ENCODE peak calls at places on chromosomes 1 and 21, in four cellular contexts. G is GM23338, O is DND-41, Y is IMR-90. X is an unnamed sample.

GRCh38 chr21:21101911-21102310 is 103.7 kb downstream of the NCAM2 start:
- DNase-seq in Y (peak; percentile 85), O (peak; percentile 27), G (peak; percentile 76), X (no peak)

GRCh38 chr1:1308756-1309524 is 543 bp downstream of the PUSL1 start:
- DNase-seq in G (peak; percentile 63), Y (no peak), O (no peak), X (peak; percentile 47)

GRCh38 chr1:8938232-8939117 is 7.2 kb upstream of the CA6 start:
- DNase-seq in Y (peak; percentile 33), G (peak; percentile 28), O (peak; percentile 31), X (peak; percentile 16)

GRCh38 chr21:17387030-17387617 is 125.7 kb upstream of the CXADR start:
- DNase-seq in Y (peak; percentile 59), G (peak; percentile 89), O (peak; percentile 41), X (peak; percentile 87)

GRCh38 chr1:50422946-50423669 is at the start of gene DMRTA2:
- DNase-seq in G (peak; percentile 84), Y (no peak), O (no peak), X (no peak)

GRCh38 chr1:205141236-205142104 is 19.7 kb upstream of the RBBP5 start:
- DNase-seq in Y (peak; percentile 86), O (peak; percentile 76), G (peak; percentile 93), X (peak; percentile 85)

GRCh38 chr1:198179556-198179981 is 22.8 kb downstream of the NEK7 start:
- DNase-seq in Y (peak; percentile 74), O (peak; percentile 77), G (no peak), X (no peak)

GRCh38 chr1:224730540-224730939 is 114.4 kb downstream of the CNIH3 start:
- DNase-seq in O (no peak), Y (no peak), G (no peak), X (no peak)

GRCh38 chr1:9317591-9318331 is 25.1 kb downstream of the SPSB1 start:
- DNase-seq in G (no peak), Y (peak; percentile 74), O (no peak), X (no peak)

GRCh38 chr1:10734900-10735602 is 61.4 kb downstream of the CASZ1 start:
- DNase-seq in G (peak; percentile 60), Y (no peak), O (no peak), X (no peak)

GRCh38 chr1:228168563-228169270 is 3.1 kb downstream of the IBA57 start:
- DNase-seq in Y (no peak), G (no peak), O (no peak), X (no peak)

DNA sequence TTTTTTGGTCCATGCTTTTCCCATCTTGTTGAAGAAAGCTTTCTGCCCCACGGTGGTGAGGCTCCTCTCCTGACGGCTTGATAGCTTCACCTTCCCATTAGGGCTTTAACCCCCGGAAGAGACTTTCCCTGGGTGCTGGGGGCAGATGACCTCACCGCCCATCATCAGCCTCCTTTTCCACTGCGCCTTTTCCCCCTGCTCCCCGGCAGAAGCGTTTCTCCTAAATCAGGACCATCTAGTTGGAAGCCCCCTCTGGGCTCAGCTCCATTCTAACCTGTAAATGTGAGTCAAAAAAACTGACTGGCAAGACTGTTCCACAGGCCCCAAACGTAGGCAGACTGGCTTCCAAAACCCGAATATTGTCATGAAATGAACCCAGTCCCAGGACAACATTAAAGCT is 6.7 kb downstream of the POFUT2 start:
- DNase-seq in Y (no peak), O (no peak), G (no peak), X (no peak)
- H3K36me3 ChIP-seq in Y (peaks cover 88% of the 10 kb centered on the region), O (peaks cover 72% of the 10 kb centered on the region), G (peaks cover 33% of the 10 kb centered on the region), X (peaks cover 18% of the 10 kb centered on the region)

GRCh38 chr1:199861020-199861795 is 166.3 kb upstream of the NR5A2 start:
- DNase-seq in G (no peak), O (no peak), Y (no peak), X (no peak)

GRCh38 chr1:199857103-199857502 is 170.4 kb upstream of the NR5A2 start:
- DNase-seq in O (no peak), G (peak; percentile 16), Y (peak; percentile 56), X (no peak)

GRCh38 chr1:199857516-199857915 is 170.0 kb upstream of the NR5A2 start:
- DNase-seq in G (no peak), Y (no peak), O (no peak), X (no peak)

GRCh38 chr1:199862047-199862446 is 165.5 kb upstream of the NR5A2 start:
- DNase-seq in O (no peak), G (no peak), Y (no peak), X (no peak)

DNA sequence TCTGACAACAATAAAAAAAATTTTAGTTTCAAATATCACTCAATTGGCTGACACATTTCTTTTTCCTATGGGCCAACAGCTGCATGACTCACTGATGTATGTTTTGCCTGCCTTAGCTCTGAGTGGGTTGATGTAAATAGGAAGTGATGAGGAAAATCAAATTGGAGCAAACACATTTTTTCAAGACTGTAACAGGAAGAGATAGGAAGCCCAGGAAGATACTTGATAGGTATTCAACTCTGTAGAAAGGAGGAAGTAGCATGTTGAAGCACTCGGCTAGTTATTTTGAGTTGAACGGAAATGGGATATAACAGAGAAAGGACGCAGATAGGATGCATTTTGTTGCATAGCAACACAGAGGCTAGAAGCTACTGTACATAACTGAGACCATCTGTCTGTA is 168.0 kb upstream of the NR5A2 start:
- DNase-seq in Y (peak; percentile 80), O (no peak), G (no peak), X (peak; percentile 1)
- TF ChIP-seq CTCF in Y (no peak), O (no peak), G (no peak), X (no peak)

GRCh38 chr1:55143686-55144085 is 71.5 kb downstream of the USP24 start:
- DNase-seq in Y (no peak), G (peak; percentile 84), O (no peak), X (peak; percentile 15)

GRCh38 chr1:55140546-55140983 is 74.6 kb downstream of the USP24 start:
- DNase-seq in O (peak; percentile 75), Y (peak; percentile 91), G (peak; percentile 96), X (peak; percentile 76)

GRCh38 chr1:55138740-55139283 is 76.4 kb downstream of the USP24 start:
- DNase-seq in Y (no peak), G (no peak), O (no peak), X (no peak)

GRCh38 chr1:55140137-55140536 is 75.0 kb downstream of the USP24 start:
- DNase-seq in O (no peak), G (no peak), Y (no peak), X (no peak)

DNA sequence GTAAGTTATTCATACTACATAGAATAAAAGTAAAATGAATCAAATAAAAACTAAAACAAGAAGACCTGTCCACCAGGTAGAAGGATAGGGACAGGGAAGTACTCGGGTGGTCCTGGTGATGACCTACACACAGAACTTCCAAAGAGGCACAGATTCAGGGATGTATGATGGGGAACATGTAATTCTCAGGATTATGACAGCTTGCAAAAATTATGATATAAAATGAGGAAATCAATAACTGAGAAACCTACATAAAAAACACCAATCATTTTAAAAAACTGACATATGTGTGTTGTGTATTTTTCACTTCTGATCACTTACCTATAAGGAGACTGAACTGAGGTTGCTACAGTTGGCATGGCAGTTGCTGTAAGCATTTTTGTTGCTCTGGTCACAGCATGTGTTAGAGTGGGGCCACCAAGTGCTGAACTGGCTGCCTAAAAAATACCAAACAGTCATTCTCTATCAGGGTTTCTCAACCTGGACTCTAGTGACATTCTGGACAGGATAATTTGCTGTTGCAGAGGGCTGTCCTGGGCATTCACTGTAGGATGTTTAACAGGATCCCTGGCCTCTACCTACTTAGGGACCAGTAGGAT is 73.8 kb downstream of the USP24 start:
- DNase-seq in Y (no peak), O (no peak), G (no peak), X (no peak)
- H3K36me3 ChIP-seq in Y (peaks cover 35% of the 10 kb centered on the region), O (peaks cover 94% of the 10 kb centered on the region), G (peaks cover 40% of the 10 kb centered on the region), X (peaks cover 96% of the 10 kb centered on the region)

DNA sequence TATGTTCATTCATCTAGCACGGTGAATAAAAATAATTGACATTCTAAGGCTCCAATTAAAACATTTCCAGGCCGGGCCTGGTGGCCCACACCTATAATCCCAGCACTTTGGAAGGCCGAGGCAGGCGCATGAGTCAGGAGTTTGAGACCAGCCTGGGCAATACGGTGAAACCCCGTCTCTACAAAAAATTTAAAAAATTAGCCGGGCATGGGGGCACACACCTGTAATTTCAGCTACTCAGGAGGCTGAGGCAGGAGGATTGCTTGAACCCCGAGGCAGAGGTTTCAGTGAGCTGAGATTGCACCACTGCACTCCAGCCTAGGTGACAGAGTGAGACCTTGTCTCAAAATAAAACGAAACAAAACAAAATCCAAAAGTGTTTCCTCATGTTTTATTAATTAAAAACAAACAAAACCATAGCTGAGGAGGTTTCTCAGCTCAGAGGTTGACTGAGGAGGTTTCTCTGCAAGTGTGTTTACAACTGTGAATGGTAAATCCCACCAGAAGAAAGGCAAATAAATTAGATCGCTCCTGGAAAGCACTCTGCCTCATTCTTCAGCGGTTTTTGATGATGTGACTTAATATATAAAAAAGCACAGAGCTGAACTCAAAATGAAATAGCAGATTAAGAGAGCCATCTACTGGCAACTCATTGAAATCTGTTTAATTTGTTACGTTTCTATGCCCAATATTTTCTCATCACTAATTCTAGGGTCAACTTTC is 37.7 kb upstream of the ATG4C start:
- DNase-seq in O (no peak), G (peak; percentile 65), Y (peak; percentile 70), X (peak; percentile 50)
- TF ChIP-seq CTCF in O (peak; percentile 71), G (peak; percentile 79), Y (peak; percentile 71), X (peak; percentile 84)

GRCh38 chr1:156532374-156532773 is 31.8 kb upstream of the MEF2D start:
- DNase-seq in G (no peak), Y (no peak), O (no peak), X (no peak)
- H3K36me3 ChIP-seq in G (peaks cover 13% of the 10 kb centered on the region), Y (peaks cover 27% of the 10 kb centered on the region), O (peaks cover 82% of the 10 kb centered on the region), X (peaks cover 51% of the 10 kb centered on the region)

GRCh38 chr1:17632106-17632505 is 92.6 kb downstream of the ARHGEF10L start:
- DNase-seq in O (no peak), Y (no peak), G (no peak), X (no peak)

GRCh38 chr1:17631410-17631809 is 91.9 kb downstream of the ARHGEF10L start:
- DNase-seq in Y (no peak), G (no peak), O (no peak), X (no peak)

GRCh38 chr1:17630048-17630830 is 90.7 kb downstream of the ARHGEF10L start:
- DNase-seq in Y (no peak), O (no peak), G (no peak), X (no peak)

GRCh38 chr1:17627239-17628052 is 87.9 kb downstream of the ARHGEF10L start:
- DNase-seq in O (no peak), G (no peak), Y (no peak), X (peak; percentile 13)

DNA sequence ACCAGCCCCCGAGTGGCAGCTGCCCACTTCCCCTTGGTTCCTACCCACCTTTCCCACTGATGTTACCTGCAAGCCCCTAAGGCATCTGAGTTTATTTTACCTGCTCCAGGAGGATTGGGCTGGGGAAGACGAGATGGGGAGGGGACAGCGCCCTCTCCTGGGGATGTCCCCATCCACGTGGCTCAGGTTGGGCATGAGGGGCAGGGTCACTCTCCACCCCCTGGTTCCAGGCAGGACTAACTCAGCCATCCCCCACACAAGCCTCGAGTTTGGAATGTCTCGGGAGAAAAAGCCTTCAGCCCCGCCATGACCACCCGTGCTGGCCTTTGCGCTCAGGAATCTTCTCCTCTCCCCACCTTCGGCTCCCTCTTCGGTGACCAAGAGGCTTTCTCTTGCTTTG is 90.0 kb downstream of the ARHGEF10L start:
- DNase-seq in Y (no peak), O (no peak), G (peak; percentile 81), X (no peak)
- TF ChIP-seq CTCF in Y (peak; percentile 10), O (peak; percentile 47), G (peak; percentile 82), X (peak; percentile 62)